ENCODE peak calls at places on chromosomes 2 and 18, in nine cellular contexts. One of them, this sample, is unnamed. For H3K9me3, the result is how much of the 10 kb centered on the place peaks cover.

GRCh38 chr2:19216676-19217075 is 141.7 kb downstream of the OSR1 start:
- DNase-seq in H1: no peak
- DNase-seq in GM12878: no peak
- DNase-seq in HepG2: no peak
- DNase-seq in transverse colon: no peak
- DNase-seq in stomach: no peak
- DNase-seq in esophagus muscularis mucosa: peak
- DNase-seq in sigmoid colon: no peak
- DNase-seq in K562: no peak
- DNase-seq in this sample: no peak

GRCh38 chr18:75209952-75210261 is 690 bp upstream of the TSHZ1 start:
- DNase-seq in esophagus muscularis mucosa: no peak
- DNase-seq in sigmoid colon: no peak
- DNase-seq in H1: no peak
- DNase-seq in HepG2: no peak
- DNase-seq in K562: no peak
- DNase-seq in transverse colon: no peak
- DNase-seq in stomach: no peak
- DNase-seq in GM12878: no peak
- DNase-seq in this sample: no peak

GRCh38 chr2:219870023-219870422 is 242.6 kb downstream of the SLC4A3 start:
- DNase-seq in H1: no peak
- DNase-seq in sigmoid colon: no peak
- DNase-seq in stomach: no peak
- DNase-seq in esophagus muscularis mucosa: no peak
- DNase-seq in K562: no peak
- DNase-seq in HepG2: no peak
- DNase-seq in GM12878: no peak
- DNase-seq in transverse colon: no peak
- DNase-seq in this sample: no peak

GRCh38 chr18:22471546-22472131 is 53.9 kb upstream of the CTAGE1 start:
- DNase-seq in HepG2: no peak
- DNase-seq in K562: no peak
- DNase-seq in sigmoid colon: no peak
- DNase-seq in H1: no peak
- DNase-seq in GM12878: no peak
- DNase-seq in stomach: peak
- DNase-seq in esophagus muscularis mucosa: peak
- DNase-seq in transverse colon: no peak
- DNase-seq in this sample: no peak

GRCh38 chr2:127552846-127553245 is 17.4 kb downstream of the MYO7B start:
- DNase-seq in esophagus muscularis mucosa: no peak
- DNase-seq in HepG2: no peak
- DNase-seq in stomach: no peak
- DNase-seq in transverse colon: no peak
- DNase-seq in GM12878: no peak
- DNase-seq in K562: no peak
- DNase-seq in sigmoid colon: no peak
- DNase-seq in H1: no peak
- DNase-seq in this sample: peak

GRCh38 chr18:51029694-51030536 is at the start of gene SMAD4:
- DNase-seq in GM12878: peak
- DNase-seq in sigmoid colon: peak
- DNase-seq in H1: peak
- DNase-seq in transverse colon: peak
- DNase-seq in K562: peak
- DNase-seq in esophagus muscularis mucosa: peak
- DNase-seq in stomach: peak
- DNase-seq in HepG2: peak
- DNase-seq in this sample: peak

GRCh38 chr2:54240515-54241219 is 15.4 kb downstream of the TSPYL6 start:
- DNase-seq in K562: no peak
- DNase-seq in stomach: no peak
- DNase-seq in transverse colon: no peak
- DNase-seq in GM12878: no peak
- DNase-seq in H1: no peak
- DNase-seq in HepG2: no peak
- DNase-seq in esophagus muscularis mucosa: no peak
- DNase-seq in sigmoid colon: peak
- DNase-seq in this sample: no peak

GRCh38 chr18:24878289-24878688 is 417.9 kb downstream of the HRH4 start:
- DNase-seq in K562: no peak
- DNase-seq in GM12878: no peak
- DNase-seq in stomach: no peak
- DNase-seq in HepG2: peak
- DNase-seq in sigmoid colon: no peak
- DNase-seq in transverse colon: no peak
- DNase-seq in esophagus muscularis mucosa: no peak
- DNase-seq in H1: no peak
- DNase-seq in this sample: no peak

GRCh38 chr2:120596990-120597594 is 138.6 kb upstream of the GLI2 start:
- DNase-seq in HepG2: no peak
- DNase-seq in H1: no peak
- DNase-seq in esophagus muscularis mucosa: no peak
- DNase-seq in K562: no peak
- DNase-seq in GM12878: no peak
- DNase-seq in sigmoid colon: peak
- DNase-seq in transverse colon: peak
- DNase-seq in stomach: no peak
- DNase-seq in this sample: peak

GRCh38 chr2:112959109-112959591 is 18.7 kb upstream of the IL36G start:
- DNase-seq in transverse colon: no peak
- DNase-seq in esophagus muscularis mucosa: peak
- DNase-seq in GM12878: no peak
- DNase-seq in sigmoid colon: no peak
- DNase-seq in stomach: no peak
- DNase-seq in HepG2: peak
- DNase-seq in H1: peak
- DNase-seq in K562: peak
- DNase-seq in this sample: no peak

GRCh38 chr2:70716951-70717350 is 51.0 kb downstream of the ADD2 start:
- DNase-seq in H1: peak
- DNase-seq in GM12878: no peak
- DNase-seq in esophagus muscularis mucosa: no peak
- DNase-seq in HepG2: no peak
- DNase-seq in sigmoid colon: peak
- DNase-seq in K562: no peak
- DNase-seq in stomach: no peak
- DNase-seq in transverse colon: no peak
- DNase-seq in this sample: peak

GRCh38 chr18:69308620-69309019 is 92.1 kb upstream of the DOK6 start:
- DNase-seq in HepG2: no peak
- DNase-seq in K562: no peak
- DNase-seq in sigmoid colon: no peak
- DNase-seq in GM12878: no peak
- DNase-seq in esophagus muscularis mucosa: no peak
- DNase-seq in stomach: no peak
- DNase-seq in H1: no peak
- DNase-seq in transverse colon: no peak
- DNase-seq in this sample: no peak

GRCh38 chr2:2800697-2801096 is 469.6 kb upstream of the MYT1L start:
- DNase-seq in stomach: no peak
- DNase-seq in esophagus muscularis mucosa: peak
- DNase-seq in HepG2: no peak
- DNase-seq in K562: no peak
- DNase-seq in GM12878: no peak
- DNase-seq in sigmoid colon: no peak
- DNase-seq in H1: no peak
- DNase-seq in transverse colon: no peak
- DNase-seq in this sample: no peak

GRCh38 chr2:2798337-2798736 is 467.3 kb upstream of the MYT1L start:
- DNase-seq in stomach: no peak
- DNase-seq in H1: no peak
- DNase-seq in GM12878: no peak
- DNase-seq in sigmoid colon: no peak
- DNase-seq in HepG2: no peak
- DNase-seq in transverse colon: no peak
- DNase-seq in esophagus muscularis mucosa: peak
- DNase-seq in K562: no peak
- DNase-seq in this sample: no peak

GRCh38 chr2:2800001-2800400 is 468.9 kb upstream of the MYT1L start:
- DNase-seq in H1: no peak
- DNase-seq in sigmoid colon: no peak
- DNase-seq in esophagus muscularis mucosa: no peak
- DNase-seq in transverse colon: no peak
- DNase-seq in K562: no peak
- DNase-seq in GM12878: no peak
- DNase-seq in stomach: no peak
- DNase-seq in HepG2: no peak
- DNase-seq in this sample: no peak

GRCh38 chr2:2797797-2798196 is 466.7 kb upstream of the MYT1L start:
- DNase-seq in GM12878: no peak
- DNase-seq in K562: no peak
- DNase-seq in HepG2: no peak
- DNase-seq in sigmoid colon: no peak
- DNase-seq in stomach: no peak
- DNase-seq in transverse colon: no peak
- DNase-seq in H1: no peak
- DNase-seq in esophagus muscularis mucosa: peak
- DNase-seq in this sample: no peak

DNA sequence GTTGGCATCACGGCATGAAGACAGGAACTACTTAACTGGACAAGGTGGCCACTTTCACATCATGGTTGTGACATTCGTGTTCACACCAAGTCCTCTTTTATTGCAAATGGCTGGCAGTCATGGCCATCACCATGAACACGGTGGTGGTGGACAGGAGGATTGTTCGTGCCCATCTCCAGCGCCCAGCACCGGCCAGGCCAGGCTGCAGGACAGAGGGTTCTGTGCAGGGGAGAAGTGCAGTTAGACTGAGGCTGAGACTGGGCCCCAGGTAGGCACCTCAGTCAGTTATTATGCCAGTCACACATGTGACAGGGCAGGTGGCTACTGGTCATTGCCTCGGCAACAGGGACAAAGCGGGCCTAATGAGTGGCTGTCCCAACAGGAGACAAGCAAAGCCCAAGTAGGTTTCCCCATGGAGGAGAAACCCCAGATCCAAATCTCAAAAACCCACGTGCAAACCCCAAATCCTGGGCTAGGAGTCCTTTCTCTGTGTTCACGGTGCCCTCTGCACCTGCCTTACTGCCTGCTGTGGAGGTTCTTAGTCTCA is 468.1 kb upstream of the MYT1L start:
- DNase-seq in K562: no peak
- DNase-seq in GM12878: no peak
- DNase-seq in esophagus muscularis mucosa: peak
- DNase-seq in H1: no peak
- DNase-seq in stomach: no peak
- DNase-seq in transverse colon: no peak
- DNase-seq in sigmoid colon: no peak
- DNase-seq in HepG2: no peak
- DNase-seq in this sample: no peak
- H3K9me3 ChIP-seq in K562: under half
- H3K9me3 ChIP-seq in GM12878: under half
- H3K9me3 ChIP-seq in esophagus muscularis mucosa: under half
- H3K9me3 ChIP-seq in H1: under half
- H3K9me3 ChIP-seq in stomach: under half
- H3K9me3 ChIP-seq in transverse colon: under half
- H3K9me3 ChIP-seq in sigmoid colon: under half
- H3K9me3 ChIP-seq in HepG2: under half
- H3K9me3 ChIP-seq in this sample: under half

GRCh38 chr18:59502222-59502898 is 143.3 kb upstream of the LMAN1 start:
- DNase-seq in transverse colon: no peak
- DNase-seq in K562: no peak
- DNase-seq in H1: no peak
- DNase-seq in esophagus muscularis mucosa: peak
- DNase-seq in stomach: no peak
- DNase-seq in GM12878: no peak
- DNase-seq in HepG2: no peak
- DNase-seq in sigmoid colon: peak
- DNase-seq in this sample: no peak
- TF ChIP-seq EP300 in transverse colon: no peak
- TF ChIP-seq EP300 in K562: no peak
- TF ChIP-seq EP300 in H1: no peak
- TF ChIP-seq EP300 in esophagus muscularis mucosa: no peak
- TF ChIP-seq EP300 in stomach: no peak
- TF ChIP-seq EP300 in GM12878: no peak
- TF ChIP-seq EP300 in HepG2: no peak
- TF ChIP-seq EP300 in sigmoid colon: no peak
- TF ChIP-seq EP300 in this sample: no peak

GRCh38 chr2:43481927-43482542 is 113.8 kb downstream of the THADA start:
- DNase-seq in stomach: no peak
- DNase-seq in transverse colon: no peak
- DNase-seq in sigmoid colon: no peak
- DNase-seq in GM12878: no peak
- DNase-seq in esophagus muscularis mucosa: no peak
- DNase-seq in HepG2: no peak
- DNase-seq in H1: no peak
- DNase-seq in K562: no peak
- DNase-seq in this sample: no peak

GRCh38 chr2:43484323-43484930 is 111.4 kb downstream of the THADA start:
- DNase-seq in H1: no peak
- DNase-seq in GM12878: no peak
- DNase-seq in esophagus muscularis mucosa: no peak
- DNase-seq in HepG2: peak
- DNase-seq in sigmoid colon: no peak
- DNase-seq in transverse colon: no peak
- DNase-seq in K562: peak
- DNase-seq in stomach: no peak
- DNase-seq in this sample: no peak

GRCh38 chr2:43480874-43481273 is 115.0 kb downstream of the THADA start:
- DNase-seq in GM12878: no peak
- DNase-seq in transverse colon: no peak
- DNase-seq in HepG2: no peak
- DNase-seq in stomach: no peak
- DNase-seq in K562: no peak
- DNase-seq in sigmoid colon: no peak
- DNase-seq in esophagus muscularis mucosa: no peak
- DNase-seq in H1: no peak
- DNase-seq in this sample: no peak

GRCh38 chr2:43486604-43487003 is 109.2 kb downstream of the THADA start:
- DNase-seq in HepG2: no peak
- DNase-seq in GM12878: no peak
- DNase-seq in sigmoid colon: peak
- DNase-seq in stomach: no peak
- DNase-seq in esophagus muscularis mucosa: no peak
- DNase-seq in H1: no peak
- DNase-seq in transverse colon: no peak
- DNase-seq in K562: no peak
- DNase-seq in this sample: no peak

DNA sequence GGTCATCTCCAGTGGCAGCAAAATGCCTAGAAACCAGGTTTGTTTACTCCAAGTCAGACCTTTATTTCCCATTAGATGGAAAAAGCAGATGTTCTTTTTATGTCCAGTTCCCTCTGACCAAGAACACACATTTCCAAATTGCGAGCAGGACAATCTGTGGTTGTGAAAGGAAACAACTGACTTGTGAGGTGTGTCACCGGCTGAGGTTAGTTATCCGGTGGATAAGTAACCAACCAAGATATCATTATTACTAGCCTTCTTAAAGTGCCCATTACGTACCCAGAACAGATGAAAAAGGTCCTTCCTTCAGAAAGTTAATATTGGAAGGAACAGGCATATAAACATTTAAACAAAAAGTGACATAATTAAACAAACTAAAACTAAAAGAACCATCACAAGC is 112.9 kb downstream of the THADA start:
- DNase-seq in H1: no peak
- DNase-seq in GM12878: peak
- DNase-seq in transverse colon: peak
- DNase-seq in HepG2: no peak
- DNase-seq in K562: no peak
- DNase-seq in sigmoid colon: peak
- DNase-seq in esophagus muscularis mucosa: no peak
- DNase-seq in stomach: no peak
- DNase-seq in this sample: no peak
- TF ChIP-seq POLR2AphosphoS5 in H1: no peak
- TF ChIP-seq POLR2AphosphoS5 in GM12878: no peak
- TF ChIP-seq POLR2AphosphoS5 in transverse colon: peak
- TF ChIP-seq POLR2AphosphoS5 in HepG2: no peak
- TF ChIP-seq POLR2AphosphoS5 in K562: no peak
- TF ChIP-seq POLR2AphosphoS5 in sigmoid colon: peak
- TF ChIP-seq POLR2AphosphoS5 in esophagus muscularis mucosa: peak
- TF ChIP-seq POLR2AphosphoS5 in stomach: no peak
- TF ChIP-seq POLR2AphosphoS5 in this sample: peak

GRCh38 chr2:9858730-9859068 is 15.4 kb downstream of the TAF1B start:
- DNase-seq in esophagus muscularis mucosa: no peak
- DNase-seq in sigmoid colon: no peak
- DNase-seq in transverse colon: no peak
- DNase-seq in H1: no peak
- DNase-seq in stomach: no peak
- DNase-seq in HepG2: no peak
- DNase-seq in K562: no peak
- DNase-seq in GM12878: no peak
- DNase-seq in this sample: no peak
- H3K9me3 ChIP-seq in esophagus muscularis mucosa: under half
- H3K9me3 ChIP-seq in sigmoid colon: under half
- H3K9me3 ChIP-seq in transverse colon: under half
- H3K9me3 ChIP-seq in H1: under half
- H3K9me3 ChIP-seq in stomach: under half
- H3K9me3 ChIP-seq in HepG2: under half
- H3K9me3 ChIP-seq in K562: under half
- H3K9me3 ChIP-seq in GM12878: under half
- H3K9me3 ChIP-seq in this sample: under half

This sample was measured in suprapubic skin.